ENCODE peak calls at places on chromosomes 11 and 22, in five cellular contexts. One of them, this sample, is unnamed.

GRCh38 chr11:46906596-46906995 is 11.8 kb downstream of the LRP4 start:
- DNase-seq in kidney tubule cell: no peak
- DNase-seq in activated CD4-positive, alpha-beta T cell treated with anti-CD3 and anti-CD28 coated beads for 48 hours: peak
- DNase-seq in stomach: peak
- DNase-seq in AG09319: no peak
- DNase-seq in this sample: no peak

GRCh38 chr11:66668653-66669430 is 8.8 kb downstream of the RBM4B start:
- DNase-seq in kidney tubule cell: no peak
- DNase-seq in activated CD4-positive, alpha-beta T cell treated with anti-CD3 and anti-CD28 coated beads for 48 hours: no peak
- DNase-seq in stomach: no peak
- DNase-seq in AG09319: no peak
- DNase-seq in this sample: no peak

GRCh38 chr22:30204742-30205111 is 41.8 kb downstream of the LIF start:
- DNase-seq in kidney tubule cell: peak
- DNase-seq in activated CD4-positive, alpha-beta T cell treated with anti-CD3 and anti-CD28 coated beads for 48 hours: no peak
- DNase-seq in stomach: peak
- DNase-seq in AG09319: peak
- DNase-seq in this sample: no peak

GRCh38 chr11:68655806-68656205 is 28.5 kb upstream of the GAL start:
- DNase-seq in kidney tubule cell: no peak
- DNase-seq in activated CD4-positive, alpha-beta T cell treated with anti-CD3 and anti-CD28 coated beads for 48 hours: no peak
- DNase-seq in stomach: no peak
- DNase-seq in AG09319: no peak
- DNase-seq in this sample: no peak

GRCh38 chr11:14414470-14415461 is 55.8 kb upstream of the RRAS2 start:
- DNase-seq in kidney tubule cell: peak
- DNase-seq in activated CD4-positive, alpha-beta T cell treated with anti-CD3 and anti-CD28 coated beads for 48 hours: peak
- DNase-seq in stomach: no peak
- DNase-seq in AG09319: no peak
- DNase-seq in this sample: no peak

GRCh38 chr11:11407738-11408084 is 54.7 kb upstream of the CSNK2A3 start:
- DNase-seq in kidney tubule cell: no peak
- DNase-seq in activated CD4-positive, alpha-beta T cell treated with anti-CD3 and anti-CD28 coated beads for 48 hours: no peak
- DNase-seq in stomach: no peak
- DNase-seq in AG09319: no peak
- DNase-seq in this sample: no peak

GRCh38 chr22:17434856-17435255 is 65.6 kb downstream of the CECR2 start:
- DNase-seq in kidney tubule cell: peak
- DNase-seq in activated CD4-positive, alpha-beta T cell treated with anti-CD3 and anti-CD28 coated beads for 48 hours: no peak
- DNase-seq in stomach: no peak
- DNase-seq in AG09319: no peak
- DNase-seq in this sample: no peak

GRCh38 chr11:65606876-65607613 is 7.0 kb downstream of the MAP3K11 start:
- DNase-seq in kidney tubule cell: peak
- DNase-seq in activated CD4-positive, alpha-beta T cell treated with anti-CD3 and anti-CD28 coated beads for 48 hours: peak
- DNase-seq in stomach: peak
- DNase-seq in AG09319: peak
- DNase-seq in this sample: peak

GRCh38 chr11:112656772-112657428 is 304.3 kb upstream of the NCAM1 start:
- DNase-seq in kidney tubule cell: peak
- DNase-seq in activated CD4-positive, alpha-beta T cell treated with anti-CD3 and anti-CD28 coated beads for 48 hours: no peak
- DNase-seq in stomach: no peak
- DNase-seq in AG09319: peak
- DNase-seq in this sample: no peak

GRCh38 chr11:134266440-134266839 is 9.7 kb upstream of the GLB1L3 start:
- DNase-seq in kidney tubule cell: no peak
- DNase-seq in activated CD4-positive, alpha-beta T cell treated with anti-CD3 and anti-CD28 coated beads for 48 hours: no peak
- DNase-seq in stomach: no peak
- DNase-seq in AG09319: no peak
- DNase-seq in this sample: no peak

GRCh38 chr11:73980001-73980960 is 2.4 kb downstream of the UCP2 start:
- DNase-seq in kidney tubule cell: peak
- DNase-seq in activated CD4-positive, alpha-beta T cell treated with anti-CD3 and anti-CD28 coated beads for 48 hours: peak
- DNase-seq in stomach: peak
- DNase-seq in AG09319: no peak
- DNase-seq in this sample: no peak

GRCh38 chr11:10716122-10716521 is 22.6 kb upstream of the IRAG1 start:
- DNase-seq in kidney tubule cell: no peak
- DNase-seq in activated CD4-positive, alpha-beta T cell treated with anti-CD3 and anti-CD28 coated beads for 48 hours: no peak
- DNase-seq in stomach: no peak
- DNase-seq in AG09319: no peak
- DNase-seq in this sample: no peak

GRCh38 chr22:50179937-50180726 is 5.6 kb upstream of the TRABD start:
- DNase-seq in kidney tubule cell: no peak
- DNase-seq in activated CD4-positive, alpha-beta T cell treated with anti-CD3 and anti-CD28 coated beads for 48 hours: no peak
- DNase-seq in stomach: no peak
- DNase-seq in AG09319: no peak
- DNase-seq in this sample: no peak

GRCh38 chr22:37449281-37449680 is 22.0 kb upstream of the ELFN2 start:
- DNase-seq in kidney tubule cell: no peak
- DNase-seq in activated CD4-positive, alpha-beta T cell treated with anti-CD3 and anti-CD28 coated beads for 48 hours: no peak
- DNase-seq in stomach: no peak
- DNase-seq in AG09319: no peak
- DNase-seq in this sample: no peak

GRCh38 chr22:48663297-48663696 is 1164.4 kb downstream of the BRD1 start:
- DNase-seq in kidney tubule cell: peak
- DNase-seq in activated CD4-positive, alpha-beta T cell treated with anti-CD3 and anti-CD28 coated beads for 48 hours: peak
- DNase-seq in stomach: no peak
- DNase-seq in AG09319: no peak
- DNase-seq in this sample: no peak

GRCh38 chr11:46338988-46339666 is 8.1 kb upstream of the DGKZ start:
- DNase-seq in kidney tubule cell: no peak
- DNase-seq in activated CD4-positive, alpha-beta T cell treated with anti-CD3 and anti-CD28 coated beads for 48 hours: no peak
- DNase-seq in stomach: no peak
- DNase-seq in AG09319: no peak
- DNase-seq in this sample: no peak

GRCh38 chr11:84106560-84106959 is 820.4 kb upstream of the CCDC90B start:
- DNase-seq in kidney tubule cell: no peak
- DNase-seq in activated CD4-positive, alpha-beta T cell treated with anti-CD3 and anti-CD28 coated beads for 48 hours: no peak
- DNase-seq in stomach: no peak
- DNase-seq in AG09319: no peak
- DNase-seq in this sample: no peak

GRCh38 chr22:19775496-19776325 is 15.1 kb downstream of the TBX1 start:
- DNase-seq in kidney tubule cell: no peak
- DNase-seq in activated CD4-positive, alpha-beta T cell treated with anti-CD3 and anti-CD28 coated beads for 48 hours: no peak
- DNase-seq in stomach: no peak
- DNase-seq in AG09319: no peak
- DNase-seq in this sample: no peak

GRCh38 chr11:73931039-73931645 is 19.7 kb upstream of the DNAJB13 start:
- DNase-seq in kidney tubule cell: peak
- DNase-seq in activated CD4-positive, alpha-beta T cell treated with anti-CD3 and anti-CD28 coated beads for 48 hours: peak
- DNase-seq in stomach: peak
- DNase-seq in AG09319: peak
- DNase-seq in this sample: no peak

GRCh38 chr11:2580061-2580421 is 119.8 kb downstream of the KCNQ1OT1 start:
- DNase-seq in kidney tubule cell: no peak
- DNase-seq in activated CD4-positive, alpha-beta T cell treated with anti-CD3 and anti-CD28 coated beads for 48 hours: no peak
- DNase-seq in stomach: peak
- DNase-seq in AG09319: no peak
- DNase-seq in this sample: no peak

GRCh38 chr11:13964771-13965074 is 2.2 kb downstream of the SPON1 start:
- DNase-seq in kidney tubule cell: no peak
- DNase-seq in activated CD4-positive, alpha-beta T cell treated with anti-CD3 and anti-CD28 coated beads for 48 hours: no peak
- DNase-seq in stomach: no peak
- DNase-seq in AG09319: no peak
- DNase-seq in this sample: no peak

GRCh38 chr11:33375688-33376311 is 118.6 kb downstream of the HIPK3 start:
- DNase-seq in kidney tubule cell: peak
- DNase-seq in activated CD4-positive, alpha-beta T cell treated with anti-CD3 and anti-CD28 coated beads for 48 hours: no peak
- DNase-seq in stomach: no peak
- DNase-seq in AG09319: no peak
- DNase-seq in this sample: no peak

This sample was measured in amniotic stem cell.